ENCODE peak calls at places on chromosomes 6 and 20, in six cellular contexts. M is progenitor cell of endocrine pancreas, L is OCI-LY7, F is GM23338, Z is RWPE1, D is Calu3. N is an unnamed sample.

GRCh38 chr6:90537027-90537426 is 49.8 kb downstream of the MAP3K7 start:
- DNase-seq in M (no peak), L (no peak), F (no peak), Z (no peak), D (no peak), N (no peak)

GRCh38 chr6:75788894-75789293 is 39.9 kb downstream of the MYO6 start:
- DNase-seq in Z (no peak), F (no peak), D (no peak), M (no peak), L (no peak), N (no peak)

GRCh38 chr6:167721291-167721690 is 105.4 kb upstream of the AFDN start:
- DNase-seq in Z (no peak), M (no peak), D (no peak), L (no peak), F (no peak), N (no peak)

GRCh38 chr20:14631011-14631410 is 293.6 kb upstream of the FLRT3 start:
- DNase-seq in Z (no peak), L (no peak), M (no peak), F (no peak), D (no peak), N (no peak)

GRCh38 chr6:26170951-26171841 is 84.0 kb downstream of the HFE start:
- DNase-seq in M (no peak), L (peak), F (no peak), D (no peak), Z (no peak), N (no peak)

GRCh38 chr6:12804967-12805645 is 88.5 kb downstream of the PHACTR1 start:
- DNase-seq in Z (no peak), L (no peak), D (no peak), M (no peak), F (no peak), N (no peak)

GRCh38 chr6:54053893-54054391 is 57.3 kb upstream of the MLIP start:
- DNase-seq in D (peak), Z (peak), M (no peak), L (no peak), F (peak), N (no peak)

GRCh38 chr6:93919365-93919764 is 500.0 kb upstream of the EPHA7 start:
- DNase-seq in F (no peak), Z (no peak), D (no peak), L (no peak), M (no peak), N (no peak)

GRCh38 chr20:24789877-24790276 is 159.2 kb upstream of the CST7 start:
- DNase-seq in L (no peak), F (no peak), D (no peak), Z (no peak), M (no peak), N (no peak)

GRCh38 chr20:57264151-57264792 is 2.2 kb downstream of the BMP7 start:
- DNase-seq in Z (no peak), F (peak), D (no peak), M (peak), L (no peak), N (no peak)
- TF ChIP-seq CTCF in Z (no peak), F (no peak), D (no peak), M (no peak), L (peak), N (no peak)

GRCh38 chr6:67935976-67936477 is 699.1 kb upstream of the ADGRB3 start:
- DNase-seq in L (no peak), M (no peak), Z (no peak), F (no peak), D (no peak), N (no peak)

GRCh38 chr6:67933278-67933677 is 701.8 kb upstream of the ADGRB3 start:
- DNase-seq in F (peak), M (no peak), L (peak), Z (no peak), D (no peak), N (no peak)
- TF ChIP-seq CTCF in F (peak), M (no peak), L (peak), Z (no peak), D (no peak), N (no peak)

GRCh38 chr20:12698817-12699216 is 310.0 kb upstream of the SPTLC3 start:
- DNase-seq in L (no peak), M (no peak), D (no peak), F (no peak), Z (no peak), N (no peak)

GRCh38 chr20:12699374-12700228 is 309.2 kb upstream of the SPTLC3 start:
- DNase-seq in D (no peak), M (no peak), Z (no peak), L (no peak), F (no peak), N (no peak)

GRCh38 chr20:12700701-12701100 is 308.1 kb upstream of the SPTLC3 start:
- DNase-seq in M (no peak), Z (no peak), L (no peak), D (no peak), F (peak), N (no peak)

DNA sequence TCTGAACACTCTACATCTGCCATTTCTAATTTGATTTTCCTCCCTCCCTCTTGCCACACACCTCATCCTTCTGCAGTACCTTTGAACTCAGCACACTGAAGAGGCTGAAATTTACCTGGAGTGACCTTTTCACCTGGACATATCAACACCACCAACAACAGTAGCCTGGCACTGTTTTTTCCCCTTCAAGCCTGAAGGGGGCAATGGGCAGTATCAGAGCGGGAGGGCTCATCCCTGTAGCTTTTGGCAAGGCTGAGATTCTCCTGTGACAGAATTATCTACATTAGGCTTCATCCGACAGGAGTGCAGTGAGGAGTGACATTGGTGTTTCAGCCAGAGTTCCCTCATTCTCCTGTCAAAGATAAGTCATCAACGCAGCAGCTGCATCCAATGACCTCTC is 312.8 kb upstream of the SPTLC3 start:
- DNase-seq in L (no peak), M (no peak), Z (no peak), D (no peak), F (peak), N (no peak)
- TF ChIP-seq CTCF in L (no peak), M (no peak), Z (no peak), D (no peak), F (peak), N (no peak)

GRCh38 chr6:82589509-82590206 is 226.0 kb downstream of the TPBG start:
- DNase-seq in Z (peak), F (peak), D (peak), M (no peak), L (peak), N (no peak)
- TF ChIP-seq CTCF in Z (no peak), F (peak), D (no peak), M (peak), L (peak), N (no peak)

GRCh38 chr6:36676142-36677058 is 2.1 kb upstream of the CDKN1A start:
- DNase-seq in M (no peak), F (no peak), D (no peak), L (no peak), Z (peak), N (no peak)
- TF ChIP-seq CTCF in M (no peak), F (no peak), D (no peak), L (no peak), Z (no peak), N (no peak)

DNA sequence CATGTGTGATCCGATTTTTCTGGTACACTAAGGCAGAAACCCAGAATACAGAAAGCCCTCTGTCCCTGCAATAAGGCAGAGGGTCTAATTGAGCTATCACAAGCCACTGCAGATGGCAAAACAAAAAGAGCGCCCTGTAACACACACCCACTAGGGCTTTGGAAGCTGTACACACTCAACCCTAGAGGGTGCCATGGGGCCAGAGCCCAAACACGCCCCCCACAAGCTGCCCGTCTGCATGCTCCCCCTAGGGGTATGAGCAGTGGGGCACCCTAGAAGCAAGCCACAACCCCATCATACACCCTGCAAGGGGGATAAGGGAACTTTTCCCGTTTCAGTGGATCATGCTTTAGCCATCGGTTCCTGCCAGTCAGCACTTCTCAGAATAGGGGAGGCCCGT is 62.2 kb upstream of the PDE10A start:
- DNase-seq in L (no peak), F (peak), M (no peak), D (peak), Z (no peak), N (no peak)
- TF ChIP-seq CTCF in L (peak), F (peak), M (no peak), D (peak), Z (no peak), N (no peak)

GRCh38 chr6:22251331-22251730 is 45.5 kb downstream of the PRL start:
- DNase-seq in D (no peak), F (no peak), M (no peak), Z (peak), L (no peak), N (no peak)

GRCh38 chr6:22247916-22248482 is 48.8 kb downstream of the PRL start:
- DNase-seq in M (no peak), F (no peak), D (no peak), L (no peak), Z (no peak), N (no peak)

GRCh38 chr6:22250486-22250885 is 46.4 kb downstream of the PRL start:
- DNase-seq in D (no peak), F (peak), M (no peak), L (no peak), Z (no peak), N (no peak)

GRCh38 chr6:22249646-22250045 is 47.2 kb downstream of the PRL start:
- DNase-seq in F (no peak), L (no peak), D (no peak), Z (no peak), M (no peak), N (no peak)

GRCh38 chr6:22248513-22249308 is 48.1 kb downstream of the PRL start:
- DNase-seq in Z (peak), L (no peak), F (no peak), M (no peak), D (peak), N (no peak)
- TF ChIP-seq CTCF in Z (no peak), L (no peak), F (no peak), M (no peak), D (no peak), N (no peak)

DNA sequence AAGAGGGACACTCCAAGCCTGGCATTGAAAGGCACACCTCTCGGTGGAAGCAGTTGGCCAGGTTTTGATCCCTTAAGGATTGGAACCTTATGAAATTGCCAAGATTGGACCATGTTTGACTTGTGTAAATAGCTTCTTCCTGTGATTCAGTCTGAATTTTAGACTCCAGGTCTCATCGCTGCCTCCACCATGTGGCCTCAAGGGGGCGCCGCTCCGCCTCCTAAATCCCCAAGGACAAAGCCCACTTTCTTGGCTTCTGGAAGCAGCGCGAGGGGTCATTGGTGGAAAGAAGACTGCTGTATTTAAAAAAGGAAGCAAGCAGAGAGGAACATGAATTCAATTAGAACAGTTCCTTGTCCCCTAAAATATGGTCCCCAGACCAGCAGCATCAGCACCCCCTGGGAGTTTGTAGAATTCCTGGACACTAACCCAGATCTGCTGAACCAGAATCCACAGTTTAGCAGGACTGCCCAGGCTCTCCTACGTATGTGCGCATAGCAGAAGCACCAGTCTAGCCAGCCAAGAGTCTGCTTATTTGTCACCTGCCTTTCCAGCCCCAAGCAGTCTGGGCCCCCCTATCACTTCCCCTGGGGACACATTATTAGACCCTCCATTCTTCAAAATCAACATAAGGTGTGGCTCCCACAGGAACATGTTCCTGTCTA is 108.5 kb downstream of the LY86 start:
- DNase-seq in F (peak), M (peak), Z (peak), D (peak), L (peak), N (no peak)
- TF ChIP-seq CTCF in F (peak), M (peak), Z (peak), D (peak), L (peak), N (peak)

GRCh38 chr6:36912583-36912982 is 26.8 kb downstream of the C6orf89 start:
- DNase-seq in M (no peak), Z (peak), L (no peak), D (no peak), F (no peak), N (peak)
- TF ChIP-seq CTCF in M (no peak), Z (peak), L (no peak), D (no peak), F (no peak), N (no peak)

DNA sequence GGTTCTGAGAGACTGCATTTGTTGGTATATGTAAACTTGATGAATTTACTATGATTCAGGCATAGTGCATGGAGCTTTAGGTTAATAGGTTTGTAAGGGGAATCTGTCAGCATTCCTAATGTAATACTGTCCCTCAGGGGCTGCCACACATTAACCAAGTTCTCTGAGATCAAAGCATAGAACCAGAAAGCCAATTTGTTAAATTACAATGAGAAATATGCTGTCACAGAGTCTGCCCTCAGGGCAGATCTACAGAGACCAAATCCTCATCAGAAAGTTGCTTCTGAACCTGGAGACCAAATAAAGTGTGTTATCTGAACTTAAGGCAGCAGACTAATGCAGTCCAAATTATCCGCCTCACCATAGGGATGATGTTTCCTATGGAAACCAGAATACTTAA is 250.8 kb upstream of the HTR1E start:
- DNase-seq in Z (no peak), L (no peak), F (no peak), D (no peak), M (no peak), N (no peak)
- TF ChIP-seq CTCF in Z (no peak), L (no peak), F (no peak), D (no peak), M (no peak), N (no peak)

N was measured in CD4-positive, alpha-beta T cell.